ENCODE peak calls at places on chromosomes 12 and 14, in seven cellular contexts. G is HCT116, X is neural progenitor cell, S is MM.1S, J is SK-N-SH, M is GM23338, H is PC-3. T is an unnamed sample.

GRCh38 chr12:114504311-114504710 is 98.4 kb upstream of the TBX5 start:
- DNase-seq in G (no peak), X (no peak), S (no peak), J (no peak), M (no peak), H (no peak), T (no peak)

GRCh38 chr12:62841841-62842240 is 93.1 kb downstream of the PPM1H start:
- DNase-seq in G (no peak), X (no peak), S (no peak), J (no peak), M (no peak), H (no peak), T (no peak)

GRCh38 chr12:124461241-124461673 is 106.2 kb downstream of the NCOR2 start:
- DNase-seq in G (no peak), X (no peak), S (no peak), J (no peak), M (no peak), H (no peak), T (no peak)

GRCh38 chr12:124405151-124405550 is 110.3 kb downstream of the RFLNA start:
- DNase-seq in G (no peak), X (no peak), S (no peak), J (no peak), M (no peak), H (no peak), T (no peak)

GRCh38 chr12:124098101-124098757 is 125.2 kb downstream of the ZNF664 start:
- DNase-seq in G (no peak), X (peak; percentile 21), S (no peak), J (no peak), M (no peak), H (no peak), T (no peak)

GRCh38 chr12:91072931-91073330 is 15.1 kb upstream of the KERA start:
- DNase-seq in G (no peak), X (no peak), S (no peak), J (no peak), M (no peak), H (peak; percentile 28), T (no peak)

GRCh38 chr12:20188930-20189653 is 179.2 kb upstream of the PDE3A start:
- DNase-seq in G (no peak), X (peak; percentile 47), S (no peak), J (no peak), M (no peak), H (no peak), T (peak; percentile 47)

GRCh38 chr14:97444248-97444647 is 647.1 kb downstream of the VRK1 start:
- DNase-seq in G (no peak), X (no peak), S (no peak), J (no peak), M (no peak), H (no peak), T (no peak)

GRCh38 chr14:58736606-58737005 is 98.8 kb downstream of the DACT1 start:
- DNase-seq in G (no peak), X (no peak), S (no peak), J (no peak), M (no peak), H (no peak), T (no peak)

GRCh38 chr14:75522224-75522764 is at the start of gene BATF:
- DNase-seq in G (no peak), X (no peak), S (peak; percentile 59), J (no peak), M (no peak), H (no peak), T (no peak)

GRCh38 chr12:122166422-122167327 is 7.3 kb downstream of the IL31 start:
- DNase-seq in G (no peak), X (no peak), S (no peak), J (no peak), M (no peak), H (no peak), T (no peak)

GRCh38 chr12:99453831-99454538 is 193.6 kb upstream of the GARIN6 start:
- DNase-seq in G (no peak), X (no peak), S (peak; percentile 42), J (no peak), M (no peak), H (no peak), T (no peak)

GRCh38 chr12:114678718-114679117 is 5.3 kb downstream of the TBX3 start:
- DNase-seq in G (no peak), X (no peak), S (no peak), J (no peak), M (peak; percentile 7), H (peak; percentile 28), T (no peak)

GRCh38 chr14:29521526-29522137 is 406.0 kb downstream of the PRKD1 start:
- DNase-seq in G (no peak), X (peak; percentile 62), S (no peak), J (no peak), M (peak; percentile 76), H (peak; percentile 51), T (peak; percentile 7)

GRCh38 chr14:104228716-104229620 is 90.6 kb downstream of the KIF26A start:
- DNase-seq in G (no peak), X (no peak), S (no peak), J (no peak), M (no peak), H (no peak), T (no peak)

GRCh38 chr14:68716698-68717097 is 76.2 kb downstream of the ZFP36L1 start:
- DNase-seq in G (no peak), X (no peak), S (no peak), J (no peak), M (peak; percentile 24), H (no peak), T (peak; percentile 63)

GRCh38 chr12:119153477-119154434 is 25.0 kb upstream of the HSPB8 start:
- DNase-seq in G (peak; percentile 68), X (peak; percentile 98), S (peak; percentile 14), J (no peak), M (peak; percentile 100), H (peak; percentile 15), T (peak; percentile 94)

GRCh38 chr12:78863482-78864427 is 819 bp upstream of the SYT1 start:
- DNase-seq in G (no peak), X (peak; percentile 81), S (peak; percentile 86), J (peak; percentile 75), M (peak; percentile 93), H (peak; percentile 53), T (peak; percentile 57)

GRCh38 chr14:105364100-105364708 is 34.1 kb upstream of the TEX22 start:
- DNase-seq in G (no peak), X (no peak), S (no peak), J (peak; percentile 95), M (no peak), H (no peak), T (no peak)

DNA sequence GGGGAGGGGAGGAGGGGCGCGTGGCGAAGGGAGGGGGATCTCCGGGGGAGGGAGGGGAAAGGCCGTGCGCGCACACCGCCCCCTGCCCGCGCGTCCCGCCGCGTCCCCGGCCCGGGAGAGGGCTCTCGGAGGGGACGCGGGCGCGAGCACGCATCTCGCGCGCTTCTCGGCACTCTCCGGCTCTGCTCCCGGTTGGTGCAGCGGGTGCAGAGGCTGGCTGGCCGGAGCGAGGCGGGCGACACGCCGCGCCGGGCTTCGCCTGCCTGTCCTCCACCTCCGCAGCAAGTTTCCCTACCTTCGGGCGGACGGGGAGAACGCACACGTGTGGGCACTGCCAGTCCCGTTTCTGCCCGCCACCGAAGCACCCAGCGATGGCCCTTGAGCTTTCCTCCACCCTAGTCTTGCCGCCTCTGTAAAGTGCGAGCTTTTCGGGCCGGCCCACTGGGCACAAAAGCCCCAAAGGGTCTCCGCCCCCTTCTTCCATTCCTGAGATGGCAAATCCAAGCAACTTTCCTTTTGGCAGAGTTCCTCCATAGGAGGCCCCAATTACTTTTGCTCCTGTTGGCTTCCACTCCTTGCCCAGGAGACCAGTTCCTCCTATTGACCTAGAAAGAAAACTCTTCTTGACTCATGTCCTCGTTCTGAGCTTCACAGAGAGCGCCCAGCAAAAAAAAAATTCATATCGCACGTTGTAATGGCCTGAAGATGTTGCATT is 363 bp upstream of the CSAD start:
- DNase-seq in G (peak; percentile 44), X (peak; percentile 94), S (peak; percentile 80), J (peak; percentile 98), M (peak; percentile 84), H (peak; percentile 86), T (peak; percentile 89)
- TF ChIP-seq EZH2phosphoT487 in G (no peak), X (no peak), S (no peak), J (no peak), M (no peak), H (peak; percentile 12), T (no peak)

GRCh38 chr12:92927436-92928116 is 1.5 kb downstream of the EEA1 start:
- DNase-seq in G (no peak), X (peak; percentile 45), S (peak; percentile 53), J (no peak), M (peak; percentile 70), H (peak; percentile 66), T (peak; percentile 67)

GRCh38 chr12:92926549-92926948 is 2.5 kb downstream of the EEA1 start:
- DNase-seq in G (no peak), X (peak; percentile 6), S (no peak), J (no peak), M (no peak), H (no peak), T (no peak)

GRCh38 chr12:92928962-92929915 is at the start of gene EEA1:
- DNase-seq in G (peak; percentile 89), X (peak; percentile 98), S (peak; percentile 97), J (peak; percentile 99), M (peak; percentile 97), H (peak; percentile 96), T (peak; percentile 99)

GRCh38 chr12:92928431-92928961 is 599 bp downstream of the EEA1 start:
- DNase-seq in G (no peak), X (no peak), S (no peak), J (peak; percentile 77), M (no peak), H (peak; percentile 15), T (peak; percentile 71)

DNA sequence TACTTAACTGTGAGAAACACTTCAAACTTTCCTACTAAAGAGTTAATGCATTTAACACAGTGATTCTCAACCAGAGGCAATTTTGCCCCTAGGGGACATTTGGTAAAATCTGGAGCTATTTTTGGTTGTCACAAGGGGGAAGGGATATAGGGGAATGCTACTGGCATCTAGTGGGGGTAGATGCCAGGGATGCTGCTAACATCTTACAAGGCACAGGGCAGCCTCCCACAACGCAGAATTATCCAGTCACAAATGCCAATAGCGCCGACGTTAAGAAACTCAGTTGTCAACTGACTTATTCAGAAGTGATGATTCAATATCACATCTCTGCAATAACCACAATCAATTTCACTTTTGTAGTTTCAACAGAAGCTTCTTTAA is 2.0 kb downstream of the EEA1 start:
- DNase-seq in G (no peak), X (peak; percentile 42), S (peak; percentile 28), J (peak; percentile 25), M (peak; percentile 60), H (peak; percentile 56), T (peak; percentile 19)
- H3K4me2 ChIP-seq in G (peak overlapping the region; percentile 94), X (peak overlapping the region; percentile 96), S (peak overlapping the region; percentile 91), J (peak overlapping the region; percentile 74), M (peak overlapping the region; percentile 82), H (peak overlapping the region; percentile 89), T (peak overlapping the region; percentile 74)

DNA sequence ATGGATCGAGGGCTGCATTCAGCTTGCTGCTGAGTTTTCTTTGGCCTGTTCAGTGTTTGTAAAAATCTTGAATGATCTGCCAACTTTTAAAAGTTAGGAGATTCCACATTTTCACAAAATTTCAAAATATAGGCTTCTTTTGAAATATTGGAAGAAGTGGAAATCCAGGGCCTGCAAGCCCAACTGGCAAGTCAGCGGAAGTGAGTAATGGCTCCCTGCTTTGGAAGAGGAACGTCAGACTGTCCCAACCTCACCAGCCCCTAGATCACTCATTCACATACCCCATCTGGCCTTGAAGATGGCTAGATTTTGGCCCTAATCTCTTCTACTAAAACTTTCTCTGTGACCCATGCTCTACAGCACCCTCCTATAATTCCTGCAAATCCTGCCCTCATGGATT is 274.4 kb downstream of the SSPN start:
- DNase-seq in G (no peak), X (no peak), S (no peak), J (no peak), M (no peak), H (no peak), T (no peak)
- H3K4me1 ChIP-seq in G (no peaks in the 10 kb centered on the region), X (no peaks in the 10 kb centered on the region), S (peaks cover 5% of the 10 kb centered on the region), J (no peaks in the 10 kb centered on the region), M (peaks cover 13% of the 10 kb centered on the region), H (peaks cover 3% of the 10 kb centered on the region), T (no peaks in the 10 kb centered on the region)

GRCh38 chr14:32329146-32329545 is at the start of gene AKAP6:
- DNase-seq in G (no peak), X (peak; percentile 84), S (no peak), J (peak; percentile 56), M (peak; percentile 50), H (no peak), T (no peak)
- TF ChIP-seq EZH2phosphoT487 in G (no peak), X (no peak), S (no peak), J (no peak), M (no peak), H (no peak), T (no peak)